ENCODE peak calls at places on chromosomes 2 and 18, in seven cellular contexts. A, J, V, T, M, D and R are unnamed samples.

GRCh38 chr18:67778016-67778415 is 261.5 kb upstream of the DSEL start:
- DNase-seq in A (no peak), J (no peak), V (no peak), T (no peak), M (no peak), D (no peak), R (no peak)

GRCh38 chr18:59263566-59264135 is 9.6 kb downstream of the RAX start:
- DNase-seq in A (no peak), J (no peak), V (no peak), T (no peak), M (no peak), D (no peak), R (no peak)

GRCh38 chr2:219230201-219230540 is 565 bp downstream of the ANKZF1 start:
- DNase-seq in A (no peak), J (peak), V (no peak), T (peak), M (peak), D (peak), R (no peak)

GRCh38 chr2:164625378-164625971 is 4.2 kb upstream of the GRB14 start:
- DNase-seq in A (no peak), J (no peak), V (no peak), T (no peak), M (no peak), D (no peak), R (no peak)

GRCh38 chr2:10079192-10079930 is 850 bp downstream of the CYS1 start:
- DNase-seq in A (no peak), J (peak), V (peak), T (peak), M (no peak), D (peak), R (no peak)

GRCh38 chr2:236684534-236685256 is 115.1 kb downstream of the ACKR3 start:
- DNase-seq in A (no peak), J (no peak), V (no peak), T (peak), M (no peak), D (peak), R (no peak)

GRCh38 chr18:49123431-49123830 is 172.7 kb upstream of the SMAD7 start:
- DNase-seq in A (no peak), J (no peak), V (no peak), T (no peak), M (no peak), D (no peak), R (no peak)

GRCh38 chr2:185219981-185220380 is 518.6 kb upstream of the FSIP2 start:
- DNase-seq in A (no peak), J (no peak), V (no peak), T (no peak), M (no peak), D (no peak), R (no peak)

GRCh38 chr18:45828917-45829811 is 3.7 kb downstream of the SIGLEC15 start:
- DNase-seq in A (no peak), J (peak), V (no peak), T (no peak), M (no peak), D (no peak), R (no peak)

GRCh38 chr2:218010116-218010837 is 7.5 kb upstream of the TNS1 start:
- DNase-seq in A (peak), J (peak), V (peak), T (peak), M (peak), D (peak), R (no peak)

GRCh38 chr2:11305958-11306357 is 38.5 kb downstream of the ROCK2 start:
- DNase-seq in A (no peak), J (no peak), V (no peak), T (no peak), M (no peak), D (no peak), R (no peak)

GRCh38 chr2:63712748-63713147 is 124.0 kb downstream of the MDH1 start:
- DNase-seq in A (no peak), J (no peak), V (no peak), T (no peak), M (no peak), D (peak), R (no peak)

GRCh38 chr2:202945497-202945896 is 33.4 kb downstream of the CARF start:
- DNase-seq in A (no peak), J (no peak), V (no peak), T (no peak), M (no peak), D (no peak), R (no peak)

GRCh38 chr2:28941008-28941407 is 40.1 kb upstream of the TOGARAM2 start:
- DNase-seq in A (no peak), J (no peak), V (no peak), T (no peak), M (no peak), D (no peak), R (no peak)

GRCh38 chr18:32530947-32531651 is 60.4 kb upstream of the GAREM1 start:
- DNase-seq in A (no peak), J (no peak), V (no peak), T (no peak), M (no peak), D (no peak), R (peak)

GRCh38 chr2:25814681-25815080 is 63.6 kb downstream of the ASXL2 start:
- DNase-seq in A (no peak), J (no peak), V (no peak), T (no peak), M (no peak), D (no peak), R (no peak)

GRCh38 chr2:240154606-240155005 is 14.1 kb upstream of the OTOS start:
- DNase-seq in A (no peak), J (peak), V (no peak), T (no peak), M (no peak), D (no peak), R (no peak)

GRCh38 chr2:210768329-210768910 is 212.0 kb downstream of the CPS1 start:
- DNase-seq in A (no peak), J (no peak), V (no peak), T (no peak), M (no peak), D (peak), R (no peak)

GRCh38 chr2:69742170-69742952 is 427 bp downstream of the ANXA4 start:
- DNase-seq in A (no peak), J (no peak), V (no peak), T (peak), M (no peak), D (no peak), R (no peak)

GRCh38 chr2:27702302-27702701 is 38.6 kb downstream of the SLC4A1AP start:
- DNase-seq in A (no peak), J (no peak), V (no peak), T (no peak), M (no peak), D (no peak), R (no peak)

GRCh38 chr2:216030210-216030609 is 16.9 kb upstream of the MREG start:
- DNase-seq in A (no peak), J (no peak), V (no peak), T (no peak), M (no peak), D (no peak), R (no peak)

GRCh38 chr2:129912871-129913694 is 66.4 kb upstream of the RAB6C start:
- DNase-seq in A (no peak), J (no peak), V (no peak), T (no peak), M (no peak), D (no peak), R (no peak)

GRCh38 chr2:231666171-231667095 is 41.9 kb upstream of the PTMA start:
- DNase-seq in A (no peak), J (peak), V (peak), T (peak), M (no peak), D (peak), R (peak)

GRCh38 chr2:36964496-36965058 is 1.8 kb downstream of the STRN start:
- DNase-seq in A (no peak), J (no peak), V (no peak), T (no peak), M (no peak), D (no peak), R (no peak)

GRCh38 chr18:21509062-21509461 is 91.4 kb downstream of the ESCO1 start:
- DNase-seq in A (no peak), J (no peak), V (no peak), T (no peak), M (no peak), D (no peak), R (no peak)

GRCh38 chr2:123521868-123522267 is 503.2 kb upstream of the CNTNAP5 start:
- DNase-seq in A (no peak), J (no peak), V (no peak), T (no peak), M (no peak), D (no peak), R (no peak)

GRCh38 chr2:166762746-166763145 is 125.5 kb upstream of the XIRP2 start:
- DNase-seq in A (no peak), J (no peak), V (no peak), T (no peak), M (no peak), D (no peak), R (no peak)

GRCh38 chr2:48482774-48483173 is 47.2 kb upstream of the STON1 start:
- DNase-seq in A (no peak), J (no peak), V (no peak), T (no peak), M (no peak), D (no peak), R (peak)

GRCh38 chr2:159098815-159099455 is 130.5 kb downstream of the TANC1 start:
- DNase-seq in A (no peak), J (no peak), V (no peak), T (no peak), M (no peak), D (no peak), R (no peak)

GRCh38 chr2:3689998-3690748 is 13.2 kb upstream of the DCDC2C start:
- DNase-seq in A (no peak), J (no peak), V (no peak), T (no peak), M (no peak), D (no peak), R (no peak)

GRCh38 chr18:75209952-75210261 is 690 bp upstream of the TSHZ1 start:
- DNase-seq in A (no peak), J (no peak), V (no peak), T (no peak), M (no peak), D (peak), R (no peak)